ENCODE peak calls at places on chromosomes 6 and 20, in six cellular contexts. K, Z, O, N, J and R are unnamed samples. For H3K36me3 and H3K27me3, the result is how much of the 10 kb centered on the place peaks cover.

GRCh38 chr6:39059496-39060310 is 11.1 kb downstream of the GLP1R start:
- DNase-seq in K (no peak), Z (no peak), O (no peak), N (no peak), J (no peak), R (no peak)

GRCh38 chr20:46174469-46175126 is 56.5 kb downstream of the CD40 start:
- DNase-seq in K (peak), Z (peak), O (peak), N (peak), J (peak), R (peak)

GRCh38 chr6:52063584-52064400 is 23.6 kb downstream of the PKHD1 start:
- DNase-seq in K (peak), Z (peak), O (peak), N (peak), J (no peak), R (peak)

GRCh38 chr6:15952231-15953151 is 176.4 kb upstream of the MYLIP start:
- DNase-seq in K (no peak), Z (no peak), O (no peak), N (no peak), J (no peak), R (no peak)

GRCh38 chr20:32359633-32360332 is 1.7 kb downstream of the ASXL1 start:
- DNase-seq in K (no peak), Z (no peak), O (peak), N (peak), J (no peak), R (no peak)

GRCh38 chr6:7468382-7469081 is 72.9 kb upstream of the DSP start:
- DNase-seq in K (peak), Z (no peak), O (peak), N (peak), J (peak), R (no peak)

GRCh38 chr6:159084493-159085091 is 39.8 kb upstream of the TAGAP start:
- DNase-seq in K (no peak), Z (no peak), O (peak), N (peak), J (no peak), R (no peak)

GRCh38 chr6:150470131-150470530 is 101.3 kb downstream of the IYD start:
- DNase-seq in K (no peak), Z (no peak), O (peak), N (no peak), J (no peak), R (no peak)

GRCh38 chr6:116511424-116512131 is at the start of gene CALHM5:
- DNase-seq in K (peak), Z (no peak), O (peak), N (peak), J (peak), R (peak)

GRCh38 chr6:17610835-17611234 is 10.7 kb downstream of the FAM8A1 start:
- DNase-seq in K (no peak), Z (no peak), O (no peak), N (no peak), J (no peak), R (no peak)

GRCh38 chr20:4108495-4109306 is 93.3 kb upstream of the RNF24 start:
- DNase-seq in K (peak), Z (peak), O (peak), N (peak), J (peak), R (peak)

GRCh38 chr6:37840143-37840939 is 20.8 kb downstream of the ZFAND3 start:
- DNase-seq in K (no peak), Z (no peak), O (no peak), N (peak), J (no peak), R (no peak)

GRCh38 chr20:63089051-63089907 is 82.5 kb upstream of the BHLHE23 start:
- DNase-seq in K (no peak), Z (peak), O (no peak), N (no peak), J (no peak), R (peak)

GRCh38 chr20:56348746-56349145 is 10.0 kb upstream of the FAM210B start:
- DNase-seq in K (no peak), Z (no peak), O (peak), N (no peak), J (no peak), R (no peak)

GRCh38 chr6:3326179-3326971 is 67.6 kb downstream of the PSMG4 start:
- DNase-seq in K (no peak), Z (no peak), O (peak), N (no peak), J (no peak), R (peak)

GRCh38 chr6:7041511-7042026 is 66.2 kb upstream of the RREB1 start:
- DNase-seq in K (no peak), Z (no peak), O (no peak), N (no peak), J (no peak), R (peak)

GRCh38 chr20:25237610-25238318 is 10.1 kb upstream of the PYGB start:
- DNase-seq in K (peak), Z (no peak), O (peak), N (peak), J (peak), R (no peak)

GRCh38 chr20:35579196-35579595 is 36.4 kb upstream of the SPAG4 start:
- DNase-seq in K (no peak), Z (no peak), O (no peak), N (no peak), J (no peak), R (no peak)

GRCh38 chr6:36269834-36270705 is at the start of gene PNPLA1:
- DNase-seq in K (no peak), Z (no peak), O (no peak), N (no peak), J (no peak), R (peak)

GRCh38 chr6:42294759-42295158 is 77.1 kb upstream of the MRPS10 start:
- DNase-seq in K (peak), Z (no peak), O (peak), N (no peak), J (no peak), R (no peak)

GRCh38 chr6:75282706-75283105 is 1.9 kb downstream of the TMEM30A start:
- DNase-seq in K (no peak), Z (no peak), O (peak), N (peak), J (no peak), R (no peak)

GRCh38 chr20:33733654-33734576 is 2.1 kb downstream of the ZNF341 start:
- DNase-seq in K (no peak), Z (no peak), O (peak), N (peak), J (no peak), R (no peak)

GRCh38 chr6:136788069-136788902 is 4.0 kb downstream of the MAP3K5 start:
- DNase-seq in K (no peak), Z (no peak), O (peak), N (peak), J (no peak), R (no peak)

GRCh38 chr20:33099842-33100538 is 20.5 kb downstream of the BPIFB4 start:
- DNase-seq in K (no peak), Z (no peak), O (no peak), N (no peak), J (no peak), R (no peak)

GRCh38 chr6:7912024-7912423 is 1.4 kb upstream of the TXNDC5 start:
- DNase-seq in K (no peak), Z (no peak), O (no peak), N (no peak), J (peak), R (no peak)

DNA sequence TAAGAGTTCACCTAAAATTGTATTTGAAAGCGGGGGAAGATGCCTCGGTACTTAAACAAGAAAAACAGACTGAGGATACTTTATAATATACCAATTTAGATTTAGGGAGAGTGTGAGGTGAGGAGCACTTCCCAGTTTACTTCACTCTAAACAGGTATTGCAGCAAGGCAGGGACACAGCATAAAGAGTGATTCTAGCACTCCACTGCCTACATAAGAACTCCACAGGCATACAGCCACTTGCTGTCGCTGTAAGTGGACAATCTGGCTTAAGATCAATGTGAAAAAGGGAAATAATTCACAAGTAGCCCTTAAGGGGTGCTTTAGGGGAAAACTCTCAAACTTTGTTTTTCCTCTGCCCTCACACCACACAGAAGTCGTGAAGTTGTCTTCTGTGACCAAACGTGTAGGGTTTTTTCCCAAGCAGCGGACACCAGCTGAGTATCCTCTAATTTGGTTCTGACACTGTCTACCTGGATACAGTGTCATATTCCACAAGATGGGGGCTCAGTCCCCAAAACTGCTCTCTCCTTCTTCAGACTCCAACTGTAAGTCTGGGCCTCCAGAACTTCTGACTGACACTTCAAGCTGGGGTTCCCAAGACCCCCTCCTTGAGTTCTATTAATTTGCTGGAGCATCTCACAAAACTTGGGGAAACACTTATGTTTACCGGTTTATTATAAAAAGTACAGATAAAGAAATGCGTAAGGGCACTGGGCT is 9.3 kb downstream of the ADNP start:
- DNase-seq in K (no peak), Z (no peak), O (no peak), N (no peak), J (no peak), R (no peak)
- H3K36me3 ChIP-seq in K (under half), Z (under half), O (under half), N (under half), J (under half), R (under half)

GRCh38 chr20:49446808-49447207 is 35.7 kb downstream of the KCNB1 start:
- DNase-seq in K (no peak), Z (no peak), O (peak), N (peak), J (peak), R (peak)

GRCh38 chr20:49446080-49446479 is 36.4 kb downstream of the KCNB1 start:
- DNase-seq in K (no peak), Z (no peak), O (no peak), N (no peak), J (no peak), R (no peak)

GRCh38 chr20:49447364-49447763 is 35.1 kb downstream of the KCNB1 start:
- DNase-seq in K (no peak), Z (no peak), O (no peak), N (no peak), J (no peak), R (no peak)

GRCh38 chr20:49445176-49445575 is 37.3 kb downstream of the KCNB1 start:
- DNase-seq in K (no peak), Z (peak), O (no peak), N (no peak), J (no peak), R (peak)

GRCh38 chr20:49444553-49444990 is 37.9 kb downstream of the KCNB1 start:
- DNase-seq in K (no peak), Z (peak), O (no peak), N (no peak), J (no peak), R (no peak)
- H3K27me3 ChIP-seq in K (under half), Z (under half), O (under half), N (under half), J (under half), R (under half)

GRCh38 chr20:47222728-47223127 is 133.8 kb downstream of the ZMYND8 start:
- DNase-seq in K (no peak), Z (no peak), O (no peak), N (no peak), J (no peak), R (no peak)

GRCh38 chr20:47223896-47224295 is 132.6 kb downstream of the ZMYND8 start:
- DNase-seq in K (no peak), Z (no peak), O (no peak), N (no peak), J (no peak), R (no peak)

GRCh38 chr20:47224857-47225256 is 131.6 kb downstream of the ZMYND8 start:
- DNase-seq in K (no peak), Z (no peak), O (no peak), N (no peak), J (no peak), R (no peak)

GRCh38 chr20:47225458-47225857 is 131.0 kb downstream of the ZMYND8 start:
- DNase-seq in K (no peak), Z (no peak), O (no peak), N (no peak), J (no peak), R (no peak)

DNA sequence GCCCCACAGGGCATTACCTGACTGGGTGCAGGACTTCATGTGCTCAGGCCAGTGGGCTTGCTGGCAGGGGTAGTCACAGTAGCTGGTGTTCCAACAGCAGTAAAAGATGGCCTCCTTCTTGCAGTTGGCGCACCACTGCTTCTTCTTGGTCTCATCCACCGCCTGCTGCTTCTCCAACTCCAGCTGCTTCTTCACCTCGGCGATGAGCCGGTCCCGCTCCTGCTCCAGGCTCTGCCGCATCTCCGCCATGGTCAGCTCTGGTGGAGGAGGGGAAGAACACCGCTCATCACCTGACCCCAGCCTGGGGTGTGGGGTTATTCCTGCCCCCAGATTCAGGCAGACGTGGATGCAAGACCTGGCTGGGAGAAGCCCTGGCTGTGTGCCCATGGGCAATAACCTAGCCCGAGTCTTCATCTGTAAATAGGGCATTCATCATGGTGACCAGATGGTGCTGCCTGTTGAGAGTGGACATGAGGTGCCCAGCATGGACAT is 132.2 kb downstream of the ZMYND8 start:
- DNase-seq in K (no peak), Z (no peak), O (no peak), N (no peak), J (no peak), R (no peak)
- H3K36me3 ChIP-seq in K (under half), Z (half or more), O (under half), N (half or more), J (half or more), R (under half)

GRCh38 chr6:1387632-1388031 is 1.7 kb upstream of the FOXF2 start:
- DNase-seq in K (no peak), Z (no peak), O (no peak), N (no peak), J (no peak), R (peak)
- H3K27me3 ChIP-seq in K (under half), Z (half or more), O (under half), N (under half), J (half or more), R (half or more)

DNA sequence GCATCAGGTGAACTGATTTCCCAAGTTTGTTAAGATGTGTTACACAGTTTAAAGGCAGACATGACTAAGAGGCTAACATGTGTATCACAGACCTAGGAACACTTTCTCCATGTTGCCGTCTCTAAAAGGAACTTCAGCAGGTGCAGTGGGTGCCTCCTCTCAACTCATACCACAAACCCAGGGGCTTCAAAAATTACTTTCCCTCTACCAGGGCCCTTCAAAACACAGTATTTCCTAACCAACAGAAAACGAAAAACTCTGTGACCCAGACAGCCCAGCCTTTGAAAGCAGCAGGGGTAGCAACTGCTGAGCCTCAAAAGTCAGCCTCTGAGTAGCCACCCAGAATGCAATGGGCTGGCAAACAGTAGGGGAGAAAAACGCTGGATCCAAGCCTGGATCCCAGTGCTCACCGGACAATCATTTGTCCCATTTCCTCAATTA is 28.5 kb downstream of the B4GALT5 start:
- DNase-seq in K (no peak), Z (no peak), O (no peak), N (no peak), J (no peak), R (no peak)
- H3K36me3 ChIP-seq in K (under half), Z (under half), O (under half), N (under half), J (under half), R (under half)

DNA sequence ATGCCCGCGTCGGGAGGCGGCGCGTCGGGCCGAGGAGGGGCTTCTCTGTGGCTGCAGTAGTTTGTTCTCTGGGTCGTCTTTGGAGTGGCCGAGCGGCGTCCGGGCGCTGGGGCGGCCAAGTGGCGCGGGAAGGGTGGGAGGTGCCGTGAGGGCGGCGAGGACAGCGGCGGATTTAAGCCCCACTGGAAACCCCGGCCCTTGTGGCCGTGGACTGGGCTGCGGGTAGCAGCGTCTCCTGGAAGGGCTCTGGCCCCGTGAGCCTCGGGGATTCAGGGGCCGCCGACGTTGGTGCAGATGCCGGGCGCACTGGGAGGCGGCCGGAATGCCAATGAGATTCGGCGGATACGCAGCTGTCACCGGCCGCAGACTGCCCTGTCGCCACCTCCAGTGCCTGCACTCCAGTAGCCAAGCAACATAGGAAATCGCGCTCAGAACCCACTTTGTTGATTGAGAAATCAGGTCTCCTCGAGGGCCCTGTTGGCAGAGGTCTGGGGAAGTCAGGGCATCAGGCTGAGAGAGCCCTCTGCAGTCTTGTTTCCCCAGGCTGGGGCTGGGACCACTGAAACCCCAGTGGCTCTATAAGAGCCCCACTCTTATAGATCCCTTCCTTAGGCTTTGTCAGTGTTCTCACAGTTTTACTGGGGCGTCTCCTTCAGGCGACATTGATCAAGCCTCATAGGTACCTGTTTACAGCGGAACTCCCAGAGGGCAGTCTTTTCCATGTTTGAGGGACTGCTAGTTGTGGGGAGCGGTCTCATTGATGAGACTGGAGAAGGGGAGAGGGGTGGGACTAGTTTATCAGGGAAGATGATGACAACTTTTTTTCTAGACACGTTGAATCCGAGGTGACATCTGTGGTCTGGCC is 642 bp downstream of the GZF1 start:
- DNase-seq in K (no peak), Z (peak), O (peak), N (peak), J (peak), R (peak)
- H3K27me3 ChIP-seq in K (under half), Z (under half), O (under half), N (under half), J (under half), R (under half)

DNA sequence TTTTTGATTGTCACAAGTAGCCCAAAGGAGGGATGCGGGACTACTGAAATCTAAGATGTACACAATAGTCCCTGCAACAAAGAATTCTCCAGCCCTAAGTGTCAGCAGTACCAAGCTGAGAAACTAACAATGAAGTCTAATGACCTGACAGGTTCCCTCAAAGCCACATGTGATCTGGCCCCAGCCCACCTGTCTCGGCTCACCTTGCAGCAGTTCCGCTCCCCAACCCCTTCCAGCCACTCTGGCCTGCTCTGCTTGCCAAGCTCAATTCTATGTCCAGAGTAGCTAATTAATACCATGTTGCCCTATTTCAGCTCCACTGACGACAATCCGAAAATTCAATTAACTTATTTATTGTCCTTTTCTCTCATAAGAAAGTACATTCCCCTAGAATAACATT is 72.1 kb downstream of the ZMYND8 start:
- DNase-seq in K (no peak), Z (no peak), O (no peak), N (no peak), J (no peak), R (no peak)
- H3K36me3 ChIP-seq in K (under half), Z (half or more), O (under half), N (half or more), J (half or more), R (under half)

GRCh38 chr6:66883453-66883852 is 1176.4 kb upstream of the EYS start:
- DNase-seq in K (no peak), Z (no peak), O (no peak), N (no peak), J (no peak), R (no peak)
- H3K27me3 ChIP-seq in K (under half), Z (under half), O (under half), N (under half), J (under half), R (under half)

DNA sequence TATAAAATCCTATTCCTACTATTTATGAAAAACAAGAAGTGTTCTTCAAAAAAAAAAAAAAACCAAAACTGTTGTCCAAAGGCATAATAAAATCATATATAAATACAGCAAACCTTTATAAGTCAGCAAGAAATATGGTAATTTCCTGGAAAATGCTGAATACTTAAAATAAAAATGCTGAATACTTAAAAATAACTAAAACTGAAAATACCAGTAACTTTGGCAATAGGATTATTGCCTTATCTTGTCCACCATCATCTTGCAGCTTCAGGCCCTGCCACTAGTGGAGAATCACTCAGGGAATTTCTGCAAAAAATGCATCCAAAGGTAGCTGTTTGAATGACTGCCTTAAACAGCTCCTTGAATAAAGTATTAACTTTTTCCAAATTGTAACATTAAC is 24.5 kb downstream of the CCNC start:
- DNase-seq in K (no peak), Z (no peak), O (no peak), N (no peak), J (no peak), R (no peak)
- H3K36me3 ChIP-seq in K (under half), Z (under half), O (under half), N (half or more), J (half or more), R (under half)

GRCh38 chr20:43384321-43384940 is 73.3 kb upstream of the SRSF6 start:
- DNase-seq in K (no peak), Z (no peak), O (no peak), N (no peak), J (no peak), R (no peak)

GRCh38 chr20:43386878-43387277 is 70.8 kb upstream of the SRSF6 start:
- DNase-seq in K (no peak), Z (no peak), O (no peak), N (no peak), J (no peak), R (no peak)

GRCh38 chr20:43387737-43388136 is 70.0 kb upstream of the SRSF6 start:
- DNase-seq in K (no peak), Z (no peak), O (no peak), N (no peak), J (no peak), R (no peak)

GRCh38 chr20:43388267-43389081 is 69.2 kb upstream of the SRSF6 start:
- DNase-seq in K (no peak), Z (no peak), O (peak), N (peak), J (peak), R (no peak)

GRCh38 chr20:43385914-43386313 is 71.8 kb upstream of the SRSF6 start:
- DNase-seq in K (no peak), Z (no peak), O (no peak), N (no peak), J (no peak), R (no peak)
- H3K27me3 ChIP-seq in K (under half), Z (under half), O (under half), N (under half), J (under half), R (under half)